ENCODE peak calls at places on chromosomes 3 and 15, in eight cellular contexts. R is GM12878; G is transverse colon; U is PC-9; S is A549; X is colonic mucosa; P is right cardiac atrium; Y is CD8-positive, alpha-beta T cell. V is an unnamed sample.

GRCh38 chr15:80587816-80588456 is 107.2 kb upstream of the ABHD17C start:
- DNase-seq in Y (no peak), R (no peak), X (no peak), G (no peak), P (no peak), S (no peak), U (peak; percentile 26), V (no peak)

GRCh38 chr15:34810455-34811146 is 15.3 kb upstream of the ACTC1 start:
- DNase-seq in R (no peak), Y (no peak), S (peak; percentile 49), G (no peak), X (no peak), U (peak; percentile 53), P (no peak), V (no peak)

GRCh38 chr3:72739521-72740466 is 108.5 kb downstream of the SHQ1 start:
- DNase-seq in S (no peak), G (peak; percentile 35), Y (no peak), U (no peak), P (no peak), X (peak; percentile 43), R (no peak), V (no peak)

GRCh38 chr3:86990171-86990733 is 697 bp downstream of the VGLL3 start:
- DNase-seq in S (no peak), U (peak; percentile 82), G (no peak), P (peak; percentile 50), R (no peak), X (no peak), Y (no peak), V (peak; percentile 85)

GRCh38 chr3:188055388-188055787 is 98.6 kb upstream of the LPP start:
- DNase-seq in X (no peak), R (no peak), Y (no peak), G (no peak), U (no peak), S (no peak), P (no peak), V (no peak)

GRCh38 chr3:99686955-99687612 is 48.7 kb downstream of the COL8A1 start:
- DNase-seq in U (peak; percentile 69), P (peak; percentile 85), S (peak; percentile 20), G (peak; percentile 53), X (peak; percentile 67), Y (no peak), R (no peak), V (peak; percentile 56)

GRCh38 chr15:73983211-73983727 is 8.8 kb downstream of the STOML1 start:
- DNase-seq in S (no peak), R (no peak), Y (peak; percentile 38), G (peak; percentile 47), P (peak; percentile 83), U (peak; percentile 91), X (peak; percentile 35), V (peak; percentile 68)

GRCh38 chr3:100548053-100548452 is 55.6 kb downstream of the TMEM45A start:
- DNase-seq in U (no peak), P (no peak), X (no peak), Y (no peak), S (no peak), G (no peak), R (no peak), V (no peak)

GRCh38 chr3:27623085-27623753 is 98.9 kb downstream of the EOMES start:
- DNase-seq in U (no peak), R (no peak), S (peak; percentile 76), G (no peak), Y (no peak), X (no peak), P (no peak), V (peak; percentile 47)

GRCh38 chr3:66195347-66195783 is 25.4 kb upstream of the SLC25A26 start:
- DNase-seq in S (no peak), G (peak; percentile 15), P (peak; percentile 80), Y (no peak), U (peak; percentile 55), R (no peak), X (peak; percentile 36), V (peak; percentile 83)

GRCh38 chr15:92724144-92724543 is 68.6 kb upstream of the FAM174B start:
- DNase-seq in Y (no peak), X (no peak), U (no peak), S (no peak), G (no peak), P (no peak), R (no peak), V (no peak)

GRCh38 chr15:99432271-99433025 is 133.3 kb upstream of the MEF2A start:
- DNase-seq in G (peak; percentile 7), S (no peak), X (no peak), R (no peak), P (peak; percentile 32), Y (no peak), U (no peak), V (peak; percentile 50)

GRCh38 chr3:42552830-42553229 is 28.9 kb downstream of the SEC22C start:
- DNase-seq in S (no peak), P (no peak), U (no peak), G (no peak), X (no peak), Y (no peak), R (no peak), V (no peak)

GRCh38 chr3:140898340-140899180 is 43.1 kb upstream of the SLC25A36 start:
- DNase-seq in S (no peak), Y (no peak), R (peak; percentile 7), U (peak; percentile 16), X (peak; percentile 34), G (no peak), P (no peak), V (no peak)

GRCh38 chr15:99153026-99153535 is 48.2 kb downstream of the SYNM start:
- DNase-seq in R (no peak), X (no peak), G (no peak), U (no peak), S (no peak), P (no peak), Y (no peak), V (no peak)

GRCh38 chr15:95770191-95770590 is 560.3 kb upstream of the NR2F2 start:
- DNase-seq in U (peak; percentile 56), S (no peak), R (no peak), G (no peak), Y (no peak), X (no peak), P (no peak), V (no peak)

GRCh38 chr15:70147178-70147760 is 49.6 kb upstream of the TLE3 start:
- DNase-seq in P (no peak), R (no peak), Y (no peak), X (no peak), U (no peak), G (no peak), S (no peak), V (no peak)

GRCh38 chr3:15667484-15667883 is 65.9 kb downstream of the BTD start:
- DNase-seq in R (peak; percentile 45), Y (no peak), U (no peak), S (no peak), P (no peak), G (no peak), X (no peak), V (no peak)

GRCh38 chr3:32132121-32132520 is 25.7 kb downstream of the GPD1L start:
- DNase-seq in Y (no peak), R (no peak), S (no peak), G (no peak), U (no peak), P (no peak), X (no peak), V (no peak)

GRCh38 chr3:47578119-47578630 is 490 bp downstream of the CSPG5 start:
- DNase-seq in S (peak; percentile 29), U (peak; percentile 15), Y (peak; percentile 55), X (peak; percentile 39), R (no peak), P (peak; percentile 73), G (peak; percentile 40), V (peak; percentile 31)

DNA sequence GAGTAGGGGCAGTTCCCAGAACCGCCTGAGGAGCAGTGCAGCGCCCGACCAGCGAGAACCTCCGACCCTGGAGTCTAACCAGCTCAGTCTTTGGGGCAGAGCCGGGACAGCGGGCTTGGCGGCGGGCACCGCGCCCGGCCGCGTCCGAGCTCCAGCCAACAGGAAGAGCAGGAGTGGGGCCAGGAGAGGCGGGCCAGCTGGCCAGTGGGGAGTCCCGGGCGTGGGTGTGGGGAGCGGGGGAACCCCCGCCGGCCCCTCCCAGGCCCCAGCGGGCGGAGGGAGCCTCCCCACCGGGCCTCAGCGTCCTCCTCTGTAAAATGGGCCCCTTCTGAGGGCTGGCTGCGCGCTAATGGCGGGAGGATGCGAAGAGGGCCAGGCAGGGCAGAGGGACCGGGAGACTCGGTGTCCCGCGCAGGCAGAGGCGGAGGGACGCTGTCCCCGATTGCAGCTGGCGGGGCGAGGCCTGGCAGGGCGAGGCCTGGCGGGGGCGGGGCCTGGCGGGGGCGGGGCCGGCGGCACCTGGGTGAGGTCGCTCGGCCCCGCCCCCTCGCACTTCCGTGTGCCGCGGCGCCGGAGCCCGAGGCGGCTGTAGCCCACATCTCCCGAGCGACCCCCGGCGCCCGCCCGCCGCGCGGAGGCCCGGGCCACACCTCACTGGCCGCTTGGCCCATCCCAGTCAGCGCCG is at the start of gene PRKCD:
- DNase-seq in G (peak; percentile 92), P (peak; percentile 95), S (peak; percentile 72), U (peak; percentile 84), R (no peak), X (peak; percentile 89), Y (peak; percentile 83), V (peak; percentile 96)
- H3K27ac ChIP-seq in G (peak within 1 kb of the TSS; percentile 95), P (peak within 1 kb of the TSS; percentile 88), S (peak within 1 kb of the TSS; percentile 90), U (no peak within 1 kb of the TSS), R (peak within 1 kb of the TSS; percentile 92), X (peak within 1 kb of the TSS; percentile 81), Y (peak within 1 kb of the TSS; percentile 50), V (peak within 1 kb of the TSS; percentile 85)

GRCh38 chr3:185335799-185336198 is 27.1 kb upstream of the MAP3K13 start:
- DNase-seq in P (no peak), X (no peak), U (peak; percentile 62), G (no peak), Y (no peak), R (no peak), S (peak; percentile 54), V (no peak)
- H3K27ac ChIP-seq in P (no peak overlapping the region), X (peak overlapping the region; percentile 58), U (peak overlapping the region; percentile 71), G (peak overlapping the region; percentile 50), Y (no peak overlapping the region), R (no peak overlapping the region), S (peak overlapping the region; percentile 77), V (no peak overlapping the region)

GRCh38 chr15:101169457-101170071 is 82.3 kb downstream of the CHSY1 start:
- DNase-seq in P (peak; percentile 50), G (no peak), Y (no peak), R (no peak), X (no peak), U (no peak), S (no peak), V (no peak)

GRCh38 chr15:101168463-101168824 is 83.4 kb downstream of the CHSY1 start:
- DNase-seq in R (no peak), X (peak; percentile 70), U (no peak), S (no peak), Y (no peak), G (no peak), P (peak; percentile 85), V (no peak)

GRCh38 chr15:101167791-101168462 is 83.9 kb downstream of the CHSY1 start:
- DNase-seq in R (no peak), G (peak; percentile 30), S (no peak), Y (peak; percentile 61), P (peak; percentile 91), X (peak; percentile 79), U (peak; percentile 58), V (peak; percentile 72)

GRCh38 chr15:101167366-101167790 is 84.5 kb downstream of the CHSY1 start:
- DNase-seq in Y (no peak), X (no peak), R (no peak), U (no peak), G (no peak), S (no peak), P (no peak), V (no peak)

GRCh38 chr15:101168898-101169297 is 83.0 kb downstream of the CHSY1 start:
- DNase-seq in X (no peak), R (no peak), S (no peak), Y (no peak), P (no peak), U (no peak), G (no peak), V (no peak)
- H3K27ac ChIP-seq in X (peak overlapping the region; percentile 58), R (no peak overlapping the region), S (no peak overlapping the region), Y (no peak overlapping the region), P (peak overlapping the region; percentile 92), U (no peak overlapping the region), G (peak overlapping the region; percentile 33), V (peak overlapping the region; percentile 88)

GRCh38 chr3:170471149-170471548 is 52.5 kb downstream of the CLDN11 start:
- DNase-seq in Y (no peak), P (no peak), S (no peak), G (no peak), X (no peak), R (no peak), U (no peak), V (no peak)
- H3K27ac ChIP-seq in Y (no peak overlapping the region), P (no peak overlapping the region), S (no peak overlapping the region), G (no peak overlapping the region), X (no peak overlapping the region), R (no peak overlapping the region), U (no peak overlapping the region), V (no peak overlapping the region)

V was measured in upper lobe of left lung.